ENCODE peak calls at places on chromosomes 2 and 18, in five cellular contexts. One of them, this sample, is unnamed.
A peak's percentile ranks its signal among the peaks of the same experiment; 100 is the strongest.

GRCh38 chr2:57204364-57204763 is 842.2 kb upstream of the VRK2 start:
- DNase-seq in left lobe of liver: no peak
- DNase-seq in WTC11: no peak
- DNase-seq in A172: no peak
- DNase-seq in spleen: no peak
- DNase-seq in this sample: no peak

GRCh38 chr2:204110250-204111183 is 174.0 kb downstream of the ICOS start:
- DNase-seq in left lobe of liver: no peak
- DNase-seq in WTC11: no peak
- DNase-seq in A172: no peak
- DNase-seq in spleen: peak; percentile 79
- DNase-seq in this sample: peak; percentile 40

GRCh38 chr2:147171961-147172360 is 672.9 kb upstream of the ACVR2A start:
- DNase-seq in left lobe of liver: no peak
- DNase-seq in WTC11: no peak
- DNase-seq in A172: no peak
- DNase-seq in spleen: no peak
- DNase-seq in this sample: no peak

GRCh38 chr18:13234528-13234795 is 15.9 kb downstream of the LDLRAD4 start:
- DNase-seq in left lobe of liver: no peak
- DNase-seq in WTC11: no peak
- DNase-seq in A172: no peak
- DNase-seq in spleen: peak; percentile 57
- DNase-seq in this sample: no peak

GRCh38 chr2:202091476-202091875 is 18.4 kb downstream of the KIAA2012 start:
- DNase-seq in left lobe of liver: no peak
- DNase-seq in WTC11: no peak
- DNase-seq in A172: no peak
- DNase-seq in spleen: no peak
- DNase-seq in this sample: no peak

GRCh38 chr18:741931-742512 is 29.6 kb upstream of the ENOSF1 start:
- DNase-seq in left lobe of liver: no peak
- DNase-seq in WTC11: no peak
- DNase-seq in A172: peak; percentile 41
- DNase-seq in spleen: no peak
- DNase-seq in this sample: no peak

GRCh38 chr2:180562378-180562777 is 418.0 kb upstream of the UBE2E3 start:
- DNase-seq in left lobe of liver: no peak
- DNase-seq in WTC11: no peak
- DNase-seq in A172: no peak
- DNase-seq in spleen: no peak
- DNase-seq in this sample: no peak

GRCh38 chr18:55420977-55421611 is 166.9 kb downstream of the TCF4 start:
- DNase-seq in left lobe of liver: no peak
- DNase-seq in WTC11: no peak
- DNase-seq in A172: no peak
- DNase-seq in spleen: no peak
- DNase-seq in this sample: no peak

This sample was measured in mucosa of descending colon.